ENCODE peak calls at places on chromosomes 7 and 10, in five cellular contexts. One of them, this sample, is unnamed.

GRCh38 chr7:85186521-85187241 is at the start of gene SEMA3D:
- DNase-seq in H9: peak
- DNase-seq in psoas muscle: peak
- DNase-seq in cardiac fibroblast: peak
- DNase-seq in CD8-positive, alpha-beta T cell: no peak
- DNase-seq in this sample: peak

GRCh38 chr7:24812313-24812945 is 55.2 kb upstream of the GSDME start:
- DNase-seq in H9: peak
- DNase-seq in CD8-positive, alpha-beta T cell: peak
- DNase-seq in cardiac fibroblast: peak
- DNase-seq in psoas muscle: peak
- DNase-seq in this sample: no peak

GRCh38 chr7:17134786-17135185 is 163.7 kb upstream of the AHR start:
- DNase-seq in psoas muscle: no peak
- DNase-seq in CD8-positive, alpha-beta T cell: no peak
- DNase-seq in cardiac fibroblast: no peak
- DNase-seq in H9: no peak
- DNase-seq in this sample: no peak

GRCh38 chr10:131207584-131208532 is 103.7 kb downstream of the TCERG1L start:
- DNase-seq in H9: peak
- DNase-seq in CD8-positive, alpha-beta T cell: no peak
- DNase-seq in psoas muscle: no peak
- DNase-seq in cardiac fibroblast: no peak
- DNase-seq in this sample: peak

GRCh38 chr10:133186416-133187090 is 26.5 kb downstream of the KNDC1 start:
- DNase-seq in CD8-positive, alpha-beta T cell: no peak
- DNase-seq in H9: no peak
- DNase-seq in psoas muscle: no peak
- DNase-seq in cardiac fibroblast: no peak
- DNase-seq in this sample: no peak

GRCh38 chr10:96370575-96371157 is 11.9 kb upstream of the OPALIN start:
- DNase-seq in psoas muscle: no peak
- DNase-seq in CD8-positive, alpha-beta T cell: peak
- DNase-seq in cardiac fibroblast: peak
- DNase-seq in H9: peak
- DNase-seq in this sample: no peak

GRCh38 chr10:73965890-73966768 is 31.8 kb upstream of the VCL start:
- DNase-seq in H9: peak
- DNase-seq in cardiac fibroblast: peak
- DNase-seq in psoas muscle: peak
- DNase-seq in CD8-positive, alpha-beta T cell: no peak
- DNase-seq in this sample: peak

GRCh38 chr7:34269084-34269483 is 363.7 kb downstream of the BMPER start:
- DNase-seq in H9: no peak
- DNase-seq in CD8-positive, alpha-beta T cell: no peak
- DNase-seq in psoas muscle: no peak
- DNase-seq in cardiac fibroblast: no peak
- DNase-seq in this sample: no peak

GRCh38 chr7:101410743-101411476 is 48.2 kb downstream of the COL26A1 start:
- DNase-seq in CD8-positive, alpha-beta T cell: peak
- DNase-seq in cardiac fibroblast: peak
- DNase-seq in psoas muscle: no peak
- DNase-seq in H9: peak
- DNase-seq in this sample: no peak

GRCh38 chr7:86846494-86847190 is 202.9 kb downstream of the GRM3 start:
- DNase-seq in cardiac fibroblast: no peak
- DNase-seq in H9: no peak
- DNase-seq in CD8-positive, alpha-beta T cell: no peak
- DNase-seq in psoas muscle: no peak
- DNase-seq in this sample: no peak

GRCh38 chr7:123494193-123494796 is 40.1 kb downstream of the IQUB start:
- DNase-seq in CD8-positive, alpha-beta T cell: peak
- DNase-seq in H9: no peak
- DNase-seq in psoas muscle: no peak
- DNase-seq in cardiac fibroblast: peak
- DNase-seq in this sample: no peak

GRCh38 chr7:100053201-100053600 is 3.6 kb downstream of the ZSCAN21 start:
- DNase-seq in CD8-positive, alpha-beta T cell: peak
- DNase-seq in psoas muscle: peak
- DNase-seq in H9: no peak
- DNase-seq in cardiac fibroblast: peak
- DNase-seq in this sample: no peak

GRCh38 chr10:31381766-31382316 is 62.8 kb downstream of the ZEB1 start:
- DNase-seq in psoas muscle: no peak
- DNase-seq in CD8-positive, alpha-beta T cell: no peak
- DNase-seq in H9: no peak
- DNase-seq in cardiac fibroblast: no peak
- DNase-seq in this sample: no peak

GRCh38 chr10:103703941-103704919 is 151.1 kb downstream of the SH3PXD2A start:
- DNase-seq in cardiac fibroblast: no peak
- DNase-seq in H9: no peak
- DNase-seq in psoas muscle: no peak
- DNase-seq in CD8-positive, alpha-beta T cell: no peak
- DNase-seq in this sample: no peak

GRCh38 chr7:129949292-129950133 is 3.2 kb downstream of the UBE2H start:
- DNase-seq in CD8-positive, alpha-beta T cell: no peak
- DNase-seq in H9: peak
- DNase-seq in cardiac fibroblast: peak
- DNase-seq in psoas muscle: no peak
- DNase-seq in this sample: no peak

GRCh38 chr10:124632064-124632531 is 112.1 kb downstream of the FAM53B start:
- DNase-seq in H9: peak
- DNase-seq in cardiac fibroblast: peak
- DNase-seq in CD8-positive, alpha-beta T cell: peak
- DNase-seq in psoas muscle: peak
- DNase-seq in this sample: no peak

GRCh38 chr7:46660402-46660801 is 739.3 kb upstream of the IGFBP3 start:
- DNase-seq in psoas muscle: no peak
- DNase-seq in CD8-positive, alpha-beta T cell: no peak
- DNase-seq in H9: no peak
- DNase-seq in cardiac fibroblast: peak
- DNase-seq in this sample: no peak

GRCh38 chr10:98253499-98253898 is 14.5 kb downstream of the LOXL4 start:
- DNase-seq in CD8-positive, alpha-beta T cell: no peak
- DNase-seq in H9: no peak
- DNase-seq in psoas muscle: no peak
- DNase-seq in cardiac fibroblast: no peak
- DNase-seq in this sample: no peak

GRCh38 chr10:116752969-116753665 is 10.8 kb upstream of the HSPA12A start:
- DNase-seq in cardiac fibroblast: no peak
- DNase-seq in psoas muscle: no peak
- DNase-seq in H9: no peak
- DNase-seq in CD8-positive, alpha-beta T cell: no peak
- DNase-seq in this sample: no peak

GRCh38 chr7:148856035-148856881 is 27.8 kb downstream of the EZH2 start:
- DNase-seq in cardiac fibroblast: peak
- DNase-seq in H9: no peak
- DNase-seq in psoas muscle: no peak
- DNase-seq in CD8-positive, alpha-beta T cell: peak
- DNase-seq in this sample: no peak

GRCh38 chr7:98619450-98620321 is 2.6 kb downstream of the NPTX2 start:
- DNase-seq in cardiac fibroblast: peak
- DNase-seq in CD8-positive, alpha-beta T cell: no peak
- DNase-seq in H9: peak
- DNase-seq in psoas muscle: no peak
- DNase-seq in this sample: no peak

GRCh38 chr7:93036807-93037206 is 81.0 kb downstream of the SAMD9 start:
- DNase-seq in CD8-positive, alpha-beta T cell: no peak
- DNase-seq in cardiac fibroblast: no peak
- DNase-seq in H9: no peak
- DNase-seq in psoas muscle: no peak
- DNase-seq in this sample: no peak

GRCh38 chr10:131487822-131488221 is 176.3 kb upstream of the TCERG1L start:
- DNase-seq in cardiac fibroblast: no peak
- DNase-seq in psoas muscle: no peak
- DNase-seq in CD8-positive, alpha-beta T cell: no peak
- DNase-seq in H9: no peak
- DNase-seq in this sample: no peak

DNA sequence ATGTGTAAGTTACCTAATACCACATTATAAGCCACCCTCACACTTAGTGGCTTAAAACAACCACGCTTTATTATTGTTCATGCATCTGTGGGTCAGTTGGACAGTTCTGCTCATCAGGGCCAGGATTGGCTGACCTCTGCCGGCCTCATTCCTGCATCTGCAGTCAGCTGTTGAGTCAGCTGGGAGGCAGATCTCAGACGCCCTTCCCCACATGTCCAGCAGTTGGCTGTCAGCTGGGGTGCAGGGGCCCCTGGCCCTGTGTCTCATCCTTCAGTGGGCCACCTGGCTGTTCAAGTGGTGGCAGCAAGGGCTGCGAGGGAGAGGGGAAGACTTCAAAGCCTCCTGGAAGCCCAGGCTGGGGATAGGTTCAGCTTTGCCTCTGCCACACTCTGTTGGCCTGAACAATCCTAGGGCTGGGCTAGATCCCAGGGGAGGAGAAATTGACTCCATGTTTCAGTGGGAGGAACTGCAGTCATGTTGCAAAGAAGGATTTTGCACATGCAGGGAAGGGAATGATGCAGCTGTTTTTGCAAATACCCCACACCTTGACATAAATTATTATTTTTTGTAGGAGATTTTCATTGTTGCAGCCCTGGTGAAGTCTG is 33.1 kb downstream of the TACR2 start:
- DNase-seq in CD8-positive, alpha-beta T cell: no peak
- DNase-seq in H9: no peak
- DNase-seq in psoas muscle: peak
- DNase-seq in cardiac fibroblast: peak
- DNase-seq in this sample: no peak
- TF ChIP-seq CTCF in CD8-positive, alpha-beta T cell: no peak
- TF ChIP-seq CTCF in H9: peak
- TF ChIP-seq CTCF in psoas muscle: peak
- TF ChIP-seq CTCF in cardiac fibroblast: peak
- TF ChIP-seq CTCF in this sample: peak

GRCh38 chr10:35783305-35783838 is 141.3 kb upstream of the FZD8 start:
- DNase-seq in H9: no peak
- DNase-seq in CD8-positive, alpha-beta T cell: no peak
- DNase-seq in cardiac fibroblast: no peak
- DNase-seq in psoas muscle: no peak
- DNase-seq in this sample: no peak

GRCh38 chr10:35784751-35785150 is 142.7 kb upstream of the FZD8 start:
- DNase-seq in CD8-positive, alpha-beta T cell: no peak
- DNase-seq in psoas muscle: no peak
- DNase-seq in cardiac fibroblast: no peak
- DNase-seq in H9: no peak
- DNase-seq in this sample: no peak

GRCh38 chr10:35778344-35778743 is 136.2 kb upstream of the FZD8 start:
- DNase-seq in psoas muscle: no peak
- DNase-seq in cardiac fibroblast: no peak
- DNase-seq in CD8-positive, alpha-beta T cell: no peak
- DNase-seq in H9: no peak
- DNase-seq in this sample: no peak

GRCh38 chr10:35780970-35781642 is 139.0 kb upstream of the FZD8 start:
- DNase-seq in CD8-positive, alpha-beta T cell: no peak
- DNase-seq in H9: no peak
- DNase-seq in psoas muscle: no peak
- DNase-seq in cardiac fibroblast: peak
- DNase-seq in this sample: no peak

DNA sequence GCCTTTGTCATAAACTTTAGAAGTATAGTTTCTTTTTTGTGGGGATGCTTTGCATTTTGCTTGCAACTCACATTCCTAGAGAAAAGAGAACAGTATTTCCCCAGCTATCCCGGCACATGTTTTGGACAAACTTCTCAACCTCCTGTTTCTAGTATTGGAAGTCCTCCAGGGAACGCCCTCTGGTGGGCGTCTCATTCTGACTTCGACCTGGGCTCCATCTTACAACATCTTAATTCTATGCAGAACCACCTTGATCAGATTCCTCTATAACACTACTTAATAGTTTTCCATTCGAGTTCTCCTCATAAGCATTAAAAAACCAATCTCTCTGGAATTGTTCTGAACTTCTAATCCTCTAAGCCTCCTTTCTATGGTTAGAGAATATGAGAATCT is 139.5 kb upstream of the FZD8 start:
- DNase-seq in psoas muscle: no peak
- DNase-seq in cardiac fibroblast: no peak
- DNase-seq in H9: peak
- DNase-seq in CD8-positive, alpha-beta T cell: no peak
- DNase-seq in this sample: no peak
- TF ChIP-seq CTCF in psoas muscle: no peak
- TF ChIP-seq CTCF in cardiac fibroblast: no peak
- TF ChIP-seq CTCF in H9: peak
- TF ChIP-seq CTCF in CD8-positive, alpha-beta T cell: no peak
- TF ChIP-seq CTCF in this sample: peak

GRCh38 chr7:29538322-29538874 is 25.2 kb upstream of the PRR15 start:
- DNase-seq in cardiac fibroblast: no peak
- DNase-seq in psoas muscle: no peak
- DNase-seq in H9: peak
- DNase-seq in CD8-positive, alpha-beta T cell: no peak
- DNase-seq in this sample: no peak
- TF ChIP-seq CTCF in cardiac fibroblast: no peak
- TF ChIP-seq CTCF in psoas muscle: no peak
- TF ChIP-seq CTCF in H9: peak
- TF ChIP-seq CTCF in CD8-positive, alpha-beta T cell: no peak
- TF ChIP-seq CTCF in this sample: peak

GRCh38 chr7:2732959-2733584 is 45.1 kb downstream of the AMZ1 start:
- DNase-seq in CD8-positive, alpha-beta T cell: no peak
- DNase-seq in psoas muscle: peak
- DNase-seq in cardiac fibroblast: peak
- DNase-seq in H9: peak
- DNase-seq in this sample: peak
- TF ChIP-seq CTCF in CD8-positive, alpha-beta T cell: no peak
- TF ChIP-seq CTCF in psoas muscle: peak
- TF ChIP-seq CTCF in cardiac fibroblast: no peak
- TF ChIP-seq CTCF in H9: no peak
- TF ChIP-seq CTCF in this sample: no peak

This sample was measured in osteocyte.